ENCODE peak calls at places on chromosome 22, in five cellular contexts. One of them, this sample, is unnamed.

GRCh38 chr22:37060801-37061610 is 9.5 kb downstream of the KCTD17 start:
- DNase-seq in Peyer's patch: no peak
- DNase-seq in GM12891: peak; percentile 78
- DNase-seq in heart left ventricle: peak; percentile 15
- DNase-seq in HepG2: no peak
- DNase-seq in this sample: no peak

GRCh38 chr22:49021926-49022815 is 805.5 kb downstream of the BRD1 start:
- DNase-seq in Peyer's patch: peak; percentile 37
- DNase-seq in HepG2: no peak
- DNase-seq in GM12891: no peak
- DNase-seq in heart left ventricle: no peak
- DNase-seq in this sample: no peak

GRCh38 chr22:28025866-28026575 is 107.0 kb upstream of the PITPNB start:
- DNase-seq in HepG2: no peak
- DNase-seq in heart left ventricle: no peak
- DNase-seq in GM12891: no peak
- DNase-seq in Peyer's patch: no peak
- DNase-seq in this sample: no peak

GRCh38 chr22:29859976-29860766 is 22.1 kb upstream of the ASCC2 start:
- DNase-seq in Peyer's patch: peak; percentile 2
- DNase-seq in HepG2: no peak
- DNase-seq in heart left ventricle: no peak
- DNase-seq in GM12891: no peak
- DNase-seq in this sample: no peak

GRCh38 chr22:36256474-36256873 is 3.5 kb downstream of the APOL1 start:
- DNase-seq in HepG2: no peak
- DNase-seq in Peyer's patch: no peak
- DNase-seq in GM12891: no peak
- DNase-seq in heart left ventricle: no peak
- DNase-seq in this sample: no peak

GRCh38 chr22:40605676-40606250 is 30.8 kb downstream of the MRTFA start:
- DNase-seq in Peyer's patch: no peak
- DNase-seq in HepG2: no peak
- DNase-seq in GM12891: no peak
- DNase-seq in heart left ventricle: no peak
- DNase-seq in this sample: no peak

GRCh38 chr22:20060700-20061480 is 19.2 kb upstream of the DGCR8 start:
- DNase-seq in Peyer's patch: no peak
- DNase-seq in GM12891: no peak
- DNase-seq in heart left ventricle: no peak
- DNase-seq in HepG2: no peak
- DNase-seq in this sample: no peak

GRCh38 chr22:29907753-29908515 is 25.0 kb downstream of the MTMR3 start:
- DNase-seq in HepG2: peak; percentile 75
- DNase-seq in heart left ventricle: peak; percentile 81
- DNase-seq in Peyer's patch: peak; percentile 90
- DNase-seq in GM12891: no peak
- DNase-seq in this sample: peak; percentile 44

GRCh38 chr22:44625421-44625760 is 76.6 kb upstream of the PRR5 start:
- DNase-seq in GM12891: no peak
- DNase-seq in HepG2: no peak
- DNase-seq in Peyer's patch: no peak
- DNase-seq in heart left ventricle: no peak
- DNase-seq in this sample: no peak

GRCh38 chr22:43883012-43883661 is 8.7 kb downstream of the PNPLA5 start:
- DNase-seq in Peyer's patch: peak; percentile 55
- DNase-seq in GM12891: peak; percentile 79
- DNase-seq in HepG2: peak; percentile 77
- DNase-seq in heart left ventricle: no peak
- DNase-seq in this sample: peak; percentile 79

GRCh38 chr22:29275819-29276565 is 7.9 kb downstream of the EWSR1 start:
- DNase-seq in HepG2: no peak
- DNase-seq in heart left ventricle: no peak
- DNase-seq in GM12891: no peak
- DNase-seq in Peyer's patch: no peak
- DNase-seq in this sample: no peak

GRCh38 chr22:29330753-29331152 is 15.3 kb upstream of the RASL10A start:
- DNase-seq in GM12891: no peak
- DNase-seq in Peyer's patch: no peak
- DNase-seq in HepG2: no peak
- DNase-seq in heart left ventricle: peak; percentile 62
- DNase-seq in this sample: peak; percentile 78

GRCh38 chr22:18068381-18068988 is 9.3 kb upstream of the PEX26 start:
- DNase-seq in HepG2: peak; percentile 55
- DNase-seq in GM12891: no peak
- DNase-seq in heart left ventricle: peak; percentile 40
- DNase-seq in Peyer's patch: no peak
- DNase-seq in this sample: no peak

GRCh38 chr22:22955866-22956535 is 68.4 kb downstream of the IGLL5 start:
- DNase-seq in Peyer's patch: peak; percentile 89
- DNase-seq in HepG2: peak; percentile 59
- DNase-seq in heart left ventricle: peak; percentile 48
- DNase-seq in GM12891: no peak
- DNase-seq in this sample: peak; percentile 26

GRCh38 chr22:32354360-32355351 is 3.0 kb upstream of the RFPL3 start:
- DNase-seq in GM12891: no peak
- DNase-seq in Peyer's patch: no peak
- DNase-seq in heart left ventricle: no peak
- DNase-seq in HepG2: no peak
- DNase-seq in this sample: no peak

GRCh38 chr22:39428597-39429071 is 28.2 kb upstream of the MGAT3 start:
- DNase-seq in HepG2: no peak
- DNase-seq in Peyer's patch: no peak
- DNase-seq in GM12891: no peak
- DNase-seq in heart left ventricle: no peak
- DNase-seq in this sample: no peak

GRCh38 chr22:30702856-30703255 is 8.2 kb downstream of the OSBP2 start:
- DNase-seq in HepG2: no peak
- DNase-seq in GM12891: no peak
- DNase-seq in Peyer's patch: no peak
- DNase-seq in heart left ventricle: no peak
- DNase-seq in this sample: no peak

GRCh38 chr22:41565403-41566054 is 4.7 kb downstream of the CSDC2 start:
- DNase-seq in heart left ventricle: peak; percentile 56
- DNase-seq in HepG2: peak; percentile 55
- DNase-seq in Peyer's patch: no peak
- DNase-seq in GM12891: no peak
- DNase-seq in this sample: peak; percentile 61

GRCh38 chr22:45101828-45102227 is 61.9 kb upstream of the NUP50 start:
- DNase-seq in HepG2: peak; percentile 67
- DNase-seq in heart left ventricle: peak; percentile 46
- DNase-seq in Peyer's patch: peak; percentile 67
- DNase-seq in GM12891: no peak
- DNase-seq in this sample: peak; percentile 29

GRCh38 chr22:30425616-30426394 is at the start of gene MTFP1:
- DNase-seq in HepG2: peak; percentile 66
- DNase-seq in Peyer's patch: peak; percentile 81
- DNase-seq in GM12891: peak; percentile 56
- DNase-seq in heart left ventricle: peak; percentile 72
- DNase-seq in this sample: no peak

GRCh38 chr22:43800970-43801369 is 11.1 kb downstream of the EFCAB6 start:
- DNase-seq in heart left ventricle: no peak
- DNase-seq in HepG2: no peak
- DNase-seq in GM12891: no peak
- DNase-seq in Peyer's patch: no peak
- DNase-seq in this sample: no peak

GRCh38 chr22:39598017-39598965 is 27.7 kb downstream of the CACNA1I start:
- DNase-seq in GM12891: peak; percentile 63
- DNase-seq in heart left ventricle: no peak
- DNase-seq in HepG2: no peak
- DNase-seq in Peyer's patch: peak; percentile 91
- DNase-seq in this sample: no peak

GRCh38 chr22:28142361-28142801 is 223.3 kb upstream of the PITPNB start:
- DNase-seq in Peyer's patch: no peak
- DNase-seq in heart left ventricle: no peak
- DNase-seq in HepG2: peak; percentile 5
- DNase-seq in GM12891: no peak
- DNase-seq in this sample: no peak

GRCh38 chr22:21780259-21780658 is 44.7 kb upstream of the YPEL1 start:
- DNase-seq in GM12891: no peak
- DNase-seq in heart left ventricle: no peak
- DNase-seq in Peyer's patch: no peak
- DNase-seq in HepG2: no peak
- DNase-seq in this sample: no peak

GRCh38 chr22:35589071-35589735 is 27.9 kb downstream of the MB start:
- DNase-seq in GM12891: no peak
- DNase-seq in heart left ventricle: peak; percentile 71
- DNase-seq in HepG2: no peak
- DNase-seq in Peyer's patch: no peak
- DNase-seq in this sample: peak; percentile 75

GRCh38 chr22:29216873-29217666 is 11.4 kb downstream of the EMID1 start:
- DNase-seq in GM12891: peak; percentile 15
- DNase-seq in heart left ventricle: no peak
- DNase-seq in HepG2: peak; percentile 65
- DNase-seq in Peyer's patch: no peak
- DNase-seq in this sample: no peak

GRCh38 chr22:33851240-33851639 is 69.0 kb downstream of the LARGE1 start:
- DNase-seq in GM12891: no peak
- DNase-seq in HepG2: no peak
- DNase-seq in Peyer's patch: no peak
- DNase-seq in heart left ventricle: no peak
- DNase-seq in this sample: no peak

GRCh38 chr22:31488346-31488883 is 1.2 kb downstream of the EIF4ENIF1 start:
- DNase-seq in heart left ventricle: no peak
- DNase-seq in Peyer's patch: no peak
- DNase-seq in HepG2: no peak
- DNase-seq in GM12891: no peak
- DNase-seq in this sample: no peak

GRCh38 chr22:36336246-36337182 is 51.3 kb downstream of the MYH9 start:
- DNase-seq in heart left ventricle: peak; percentile 45
- DNase-seq in GM12891: no peak
- DNase-seq in HepG2: no peak
- DNase-seq in Peyer's patch: no peak
- DNase-seq in this sample: no peak

GRCh38 chr22:43435851-43436535 is 24.2 kb downstream of the MPPED1 start:
- DNase-seq in HepG2: no peak
- DNase-seq in GM12891: no peak
- DNase-seq in Peyer's patch: no peak
- DNase-seq in heart left ventricle: no peak
- DNase-seq in this sample: no peak

GRCh38 chr22:48491451-48491941 is 1336.2 kb downstream of the BRD1 start:
- DNase-seq in Peyer's patch: peak; percentile 40
- DNase-seq in GM12891: no peak
- DNase-seq in HepG2: no peak
- DNase-seq in heart left ventricle: no peak
- DNase-seq in this sample: no peak

GRCh38 chr22:24433001-24433867 is 5.8 kb downstream of the ADORA2A start:
- DNase-seq in HepG2: no peak
- DNase-seq in heart left ventricle: peak; percentile 25
- DNase-seq in Peyer's patch: peak; percentile 48
- DNase-seq in GM12891: no peak
- DNase-seq in this sample: no peak

GRCh38 chr22:24435861-24436351 is 8.5 kb downstream of the ADORA2A start:
- DNase-seq in Peyer's patch: peak; percentile 45
- DNase-seq in heart left ventricle: peak; percentile 61
- DNase-seq in HepG2: no peak
- DNase-seq in GM12891: no peak
- DNase-seq in this sample: no peak

GRCh38 chr22:24435323-24435645 is 7.9 kb downstream of the ADORA2A start:
- DNase-seq in HepG2: no peak
- DNase-seq in Peyer's patch: no peak
- DNase-seq in heart left ventricle: no peak
- DNase-seq in GM12891: no peak
- DNase-seq in this sample: no peak

GRCh38 chr22:24433868-24434471 is 6.6 kb downstream of the ADORA2A start:
- DNase-seq in heart left ventricle: peak; percentile 49
- DNase-seq in GM12891: peak; percentile 65
- DNase-seq in Peyer's patch: peak; percentile 78
- DNase-seq in HepG2: no peak
- DNase-seq in this sample: no peak

GRCh38 chr22:24434472-24435322 is 7.3 kb downstream of the ADORA2A start:
- DNase-seq in HepG2: no peak
- DNase-seq in Peyer's patch: peak; percentile 92
- DNase-seq in heart left ventricle: peak; percentile 59
- DNase-seq in GM12891: peak; percentile 68
- DNase-seq in this sample: no peak
- TF ChIP-seq POLR2A in HepG2: no peak
- TF ChIP-seq POLR2A in Peyer's patch: no peak
- TF ChIP-seq POLR2A in heart left ventricle: no peak
- TF ChIP-seq POLR2A in GM12891: no peak
- TF ChIP-seq POLR2A in this sample: no peak

DNA sequence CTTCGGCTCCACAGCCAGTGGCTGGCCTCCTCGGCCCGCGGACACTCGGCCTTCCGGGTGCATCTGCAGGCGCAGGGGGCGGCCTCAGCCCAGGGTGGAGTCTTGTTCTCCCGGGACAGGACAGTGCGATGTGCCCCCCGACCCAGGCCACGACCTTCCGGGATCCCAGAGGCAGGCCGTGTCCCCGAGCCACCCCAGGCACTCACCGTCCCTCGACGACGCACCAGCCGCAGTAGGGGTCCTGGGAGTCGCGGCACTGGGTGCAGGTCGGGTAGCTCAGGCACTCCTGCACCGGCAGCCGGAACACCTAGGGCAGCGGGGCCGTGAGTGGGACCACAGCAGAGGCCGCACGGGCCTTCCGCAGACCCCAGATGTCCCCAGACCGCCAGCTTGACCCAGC is 17.6 kb upstream of the MAPK11 start:
- DNase-seq in HepG2: no peak
- DNase-seq in heart left ventricle: no peak
- DNase-seq in GM12891: no peak
- DNase-seq in Peyer's patch: no peak
- DNase-seq in this sample: no peak
- TF ChIP-seq POLR2A in HepG2: no peak
- TF ChIP-seq POLR2A in heart left ventricle: no peak
- TF ChIP-seq POLR2A in GM12891: no peak
- TF ChIP-seq POLR2A in Peyer's patch: no peak
- TF ChIP-seq POLR2A in this sample: no peak

GRCh38 chr22:38205261-38206128 is 3.7 kb downstream of the MAFF start:
- DNase-seq in heart left ventricle: peak; percentile 75
- DNase-seq in HepG2: no peak
- DNase-seq in GM12891: no peak
- DNase-seq in Peyer's patch: peak; percentile 72
- DNase-seq in this sample: no peak
- TF ChIP-seq POLR2A in heart left ventricle: no peak
- TF ChIP-seq POLR2A in HepG2: no peak
- TF ChIP-seq POLR2A in GM12891: no peak
- TF ChIP-seq POLR2A in Peyer's patch: no peak
- TF ChIP-seq POLR2A in this sample: no peak

DNA sequence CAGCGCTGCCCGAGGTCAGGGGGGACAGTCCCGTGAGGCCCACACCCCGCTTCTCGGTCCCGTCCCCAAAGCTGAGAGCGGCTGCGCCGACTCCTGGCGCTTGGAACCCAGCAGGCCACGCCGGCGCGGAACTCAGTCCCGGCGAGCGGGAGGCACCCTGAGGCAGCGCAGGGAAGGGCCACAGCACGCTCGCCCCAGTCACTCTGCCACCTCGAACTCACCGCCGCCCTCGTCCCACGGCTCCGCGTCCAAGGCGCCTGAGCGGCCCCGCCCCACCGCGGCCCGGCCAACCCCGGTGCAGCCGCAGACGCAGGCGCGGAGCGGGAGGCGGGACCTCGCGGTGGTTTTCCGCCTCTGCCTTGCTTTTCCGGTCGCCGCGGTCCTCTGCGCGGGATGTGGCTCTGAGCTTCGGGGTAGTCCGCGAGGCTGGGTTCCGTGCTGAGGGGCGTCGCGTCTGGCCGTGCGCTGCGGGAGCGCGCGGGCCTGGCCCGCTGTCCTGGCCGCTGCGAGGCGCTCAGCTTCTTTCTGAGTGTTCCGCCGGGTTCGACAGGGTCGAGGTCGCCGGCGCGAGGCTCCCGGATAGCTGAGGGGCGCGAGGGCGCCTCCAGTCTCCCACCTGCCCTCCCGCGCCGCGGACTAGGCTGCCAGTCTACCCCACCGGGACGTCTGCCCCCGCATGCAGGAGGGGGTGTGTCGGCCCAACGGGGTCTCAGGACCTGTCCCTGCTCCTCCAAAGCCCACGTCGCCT is at the start of gene CDPF1:
- DNase-seq in GM12891: peak; percentile 95
- DNase-seq in Peyer's patch: peak; percentile 97
- DNase-seq in HepG2: peak; percentile 73
- DNase-seq in heart left ventricle: peak; percentile 96
- DNase-seq in this sample: peak; percentile 83
- TF ChIP-seq POLR2A in GM12891: peak; percentile 81
- TF ChIP-seq POLR2A in Peyer's patch: peak; percentile 79
- TF ChIP-seq POLR2A in HepG2: peak; percentile 80
- TF ChIP-seq POLR2A in heart left ventricle: peak; percentile 74
- TF ChIP-seq POLR2A in this sample: peak; percentile 90